ENCODE peak calls at places on chromosomes 16 and 17, in seven cellular contexts. P is NCI-H345; N is AG10803; C is stimulated activated CD4-positive, alpha-beta T cell treated with anti-CD3 and anti-CD28 coated beads, Interleukin-1b, Interleukin-23, amount 100 ng/mL, for 1 hour; X is CD4-positive, alpha-beta T cell; D is colonic mucosa; H is SHP77. O is an unnamed sample.

GRCh38 chr16:57471852-57472664 is 9.6 kb downstream of the POLR2C start:
- DNase-seq in N (no peak), C (no peak), H (no peak), D (peak; percentile 71), P (no peak), X (no peak), O (no peak)

GRCh38 chr16:27108826-27109665 is 42.3 kb downstream of the C16orf82 start:
- DNase-seq in N (no peak), D (no peak), C (no peak), H (no peak), P (no peak), X (no peak), O (no peak)

GRCh38 chr17:41655611-41656111 is 31.3 kb upstream of the KRT17 start:
- DNase-seq in C (no peak), D (peak; percentile 93), X (no peak), P (no peak), H (no peak), N (no peak), O (no peak)

GRCh38 chr17:79654350-79654959 is 43.6 kb upstream of the RBFOX3 start:
- DNase-seq in C (no peak), H (no peak), N (no peak), D (no peak), X (no peak), P (no peak), O (no peak)

GRCh38 chr17:8963665-8964258 is 1.7 kb downstream of the PIK3R5 start:
- DNase-seq in N (no peak), P (no peak), H (no peak), D (no peak), C (no peak), X (no peak), O (no peak)

GRCh38 chr17:76707985-76708807 is 2.6 kb downstream of the MXRA7 start:
- DNase-seq in D (no peak), X (no peak), C (no peak), N (no peak), H (no peak), P (no peak), O (no peak)

GRCh38 chr16:87202346-87202745 is 114.8 kb downstream of the C16orf95 start:
- DNase-seq in H (no peak), C (no peak), N (peak; percentile 84), X (no peak), P (no peak), D (no peak), O (no peak)

GRCh38 chr17:36856169-36856568 is 81.1 kb upstream of the LHX1 start:
- DNase-seq in P (no peak), N (no peak), C (no peak), D (no peak), X (no peak), H (no peak), O (no peak)

GRCh38 chr17:15378243-15378642 is 36.8 kb upstream of the TEKT3 start:
- DNase-seq in X (no peak), D (no peak), N (no peak), P (no peak), C (no peak), H (no peak), O (no peak)

GRCh38 chr16:55832788-55833583 is at the start of gene CES1:
- DNase-seq in P (no peak), N (no peak), C (no peak), X (no peak), H (no peak), D (peak; percentile 68), O (no peak)

GRCh38 chr16:2473999-2474876 is 689 bp upstream of the TBC1D24 start:
- DNase-seq in P (peak; percentile 66), N (peak; percentile 40), H (peak; percentile 42), X (peak; percentile 43), C (no peak), D (peak; percentile 58), O (no peak)

GRCh38 chr17:54883939-54884338 is 16.7 kb upstream of the TOM1L1 start:
- DNase-seq in C (no peak), H (no peak), X (no peak), N (no peak), D (no peak), P (no peak), O (no peak)

GRCh38 chr16:27579086-27579980 is 29.4 kb downstream of the KATNIP start:
- DNase-seq in N (peak; percentile 59), D (no peak), C (no peak), H (no peak), X (no peak), P (no peak), O (no peak)

O was measured in NCI-H2081.